ENCODE peak calls at places on chromosome 17, in nine cellular contexts. U is amygdala; K is GM04504; J is SW480; O is psoas muscle; V is naive B cell; A is stimulated activated naive CD8-positive, alpha-beta T cell treated with anti-CD3 and anti-CD28 coated beads, Interleukin-15, Interleukin-2, amounts not matched to agents 100 U/mL and 50 U/mL, for 24 hours; R is AG20443; Z is iPS-NIHi11. P is an unnamed sample.

GRCh38 chr17:65530158-65530984 is 31.1 kb downstream of the AXIN2 start:
- DNase-seq in Z (no peak), U (no peak), K (no peak), V (no peak), A (no peak), J (no peak), O (no peak), R (no peak), P (no peak)

GRCh38 chr17:9512323-9513168 is 63.1 kb downstream of the STX8 start:
- DNase-seq in Z (no peak), O (no peak), U (no peak), V (no peak), K (no peak), A (no peak), J (no peak), R (no peak), P (no peak)

GRCh38 chr17:962166-962565 is 17.4 kb downstream of the NXN start:
- DNase-seq in O (no peak), K (no peak), U (no peak), R (no peak), Z (no peak), V (no peak), J (no peak), A (no peak), P (no peak)

GRCh38 chr17:27545562-27546229 is 85.3 kb upstream of the LGALS9 start:
- DNase-seq in J (peak), K (no peak), U (no peak), Z (no peak), O (no peak), R (no peak), A (no peak), V (no peak), P (no peak)

GRCh38 chr17:50580636-50581035 is 20.1 kb downstream of the CACNA1G start:
- DNase-seq in K (no peak), V (no peak), A (no peak), J (no peak), Z (no peak), O (no peak), R (no peak), U (no peak), P (no peak)

GRCh38 chr17:35117984-35118383 is 1.7 kb downstream of the RAD51D start:
- DNase-seq in Z (no peak), U (no peak), V (no peak), K (no peak), A (no peak), R (no peak), O (no peak), J (no peak), P (no peak)

GRCh38 chr17:68246271-68247028 is 1.4 kb upstream of the AMZ2 start:
- DNase-seq in J (no peak), K (no peak), R (no peak), O (no peak), V (no peak), U (no peak), Z (no peak), A (no peak), P (no peak)

GRCh38 chr17:32142857-32143524 is 689 bp downstream of the RHOT1 start:
- DNase-seq in R (peak), U (peak), Z (peak), J (peak), O (peak), A (peak), V (peak), K (no peak), P (peak)

GRCh38 chr17:44086364-44087311 is 16.1 kb downstream of the G6PC3 start:
- DNase-seq in Z (peak), R (peak), U (peak), O (peak), K (peak), V (no peak), A (peak), J (peak), P (peak)

GRCh38 chr17:28385037-28385797 is 13.7 kb downstream of the SARM1 start:
- DNase-seq in R (no peak), J (peak), Z (peak), A (peak), U (no peak), K (no peak), V (no peak), O (peak), P (peak)